ENCODE peak calls at places on chromosome 1, in ten cellular contexts. One of them, this sample, is unnamed.

GRCh38 chr1:42439940-42440339 is 15.9 kb downstream of the ZMYND12 start:
- DNase-seq in Panc1: peak
- DNase-seq in GM12865: no peak
- DNase-seq in AG04449: no peak
- DNase-seq in HepG2: peak
- DNase-seq in dorsolateral prefrontal cortex: no peak
- DNase-seq in kidney epithelial cell: no peak
- DNase-seq in cardiac fibroblast: peak
- DNase-seq in stomach: no peak
- DNase-seq in brain microvascular endothelial cell: peak
- DNase-seq in this sample: peak

GRCh38 chr1:165109013-165109412 is 247.5 kb downstream of the LMX1A start:
- DNase-seq in Panc1: no peak
- DNase-seq in GM12865: no peak
- DNase-seq in AG04449: no peak
- DNase-seq in HepG2: no peak
- DNase-seq in dorsolateral prefrontal cortex: no peak
- DNase-seq in kidney epithelial cell: no peak
- DNase-seq in cardiac fibroblast: no peak
- DNase-seq in stomach: no peak
- DNase-seq in brain microvascular endothelial cell: no peak
- DNase-seq in this sample: no peak

GRCh38 chr1:109763646-109764415 is at the start of gene EPS8L3:
- DNase-seq in Panc1: no peak
- DNase-seq in GM12865: no peak
- DNase-seq in AG04449: no peak
- DNase-seq in HepG2: peak
- DNase-seq in dorsolateral prefrontal cortex: peak
- DNase-seq in kidney epithelial cell: no peak
- DNase-seq in cardiac fibroblast: no peak
- DNase-seq in stomach: peak
- DNase-seq in brain microvascular endothelial cell: no peak
- DNase-seq in this sample: no peak

GRCh38 chr1:62732327-62732726 is 44.1 kb upstream of the DOCK7 start:
- DNase-seq in Panc1: no peak
- DNase-seq in GM12865: no peak
- DNase-seq in AG04449: no peak
- DNase-seq in HepG2: peak
- DNase-seq in dorsolateral prefrontal cortex: no peak
- DNase-seq in kidney epithelial cell: no peak
- DNase-seq in cardiac fibroblast: peak
- DNase-seq in stomach: no peak
- DNase-seq in brain microvascular endothelial cell: no peak
- DNase-seq in this sample: no peak

GRCh38 chr1:3577711-3578432 is 33.4 kb downstream of the MEGF6 start:
- DNase-seq in Panc1: no peak
- DNase-seq in GM12865: peak
- DNase-seq in AG04449: no peak
- DNase-seq in HepG2: no peak
- DNase-seq in dorsolateral prefrontal cortex: no peak
- DNase-seq in kidney epithelial cell: no peak
- DNase-seq in cardiac fibroblast: peak
- DNase-seq in stomach: no peak
- DNase-seq in brain microvascular endothelial cell: peak
- DNase-seq in this sample: peak

GRCh38 chr1:2290595-2291510 is 62.7 kb downstream of the SKI start:
- DNase-seq in Panc1: no peak
- DNase-seq in GM12865: peak
- DNase-seq in AG04449: peak
- DNase-seq in HepG2: no peak
- DNase-seq in dorsolateral prefrontal cortex: peak
- DNase-seq in kidney epithelial cell: peak
- DNase-seq in cardiac fibroblast: peak
- DNase-seq in stomach: peak
- DNase-seq in brain microvascular endothelial cell: peak
- DNase-seq in this sample: peak

GRCh38 chr1:237316352-237316751 is 274.4 kb downstream of the RYR2 start:
- DNase-seq in Panc1: no peak
- DNase-seq in GM12865: no peak
- DNase-seq in AG04449: no peak
- DNase-seq in HepG2: no peak
- DNase-seq in dorsolateral prefrontal cortex: no peak
- DNase-seq in kidney epithelial cell: no peak
- DNase-seq in cardiac fibroblast: no peak
- DNase-seq in stomach: no peak
- DNase-seq in brain microvascular endothelial cell: no peak
- DNase-seq in this sample: no peak

GRCh38 chr1:227541796-227542152 is 21.6 kb upstream of the ZNF678 start:
- DNase-seq in Panc1: no peak
- DNase-seq in GM12865: no peak
- DNase-seq in AG04449: no peak
- DNase-seq in HepG2: no peak
- DNase-seq in dorsolateral prefrontal cortex: no peak
- DNase-seq in kidney epithelial cell: no peak
- DNase-seq in cardiac fibroblast: peak
- DNase-seq in stomach: no peak
- DNase-seq in brain microvascular endothelial cell: no peak
- DNase-seq in this sample: no peak

GRCh38 chr1:91948501-91949355 is 473 bp upstream of the BRDT start:
- DNase-seq in Panc1: no peak
- DNase-seq in GM12865: no peak
- DNase-seq in AG04449: no peak
- DNase-seq in HepG2: no peak
- DNase-seq in dorsolateral prefrontal cortex: no peak
- DNase-seq in kidney epithelial cell: no peak
- DNase-seq in cardiac fibroblast: no peak
- DNase-seq in stomach: no peak
- DNase-seq in brain microvascular endothelial cell: no peak
- DNase-seq in this sample: no peak

GRCh38 chr1:15703562-15703961 is 19.4 kb downstream of the PLEKHM2 start:
- DNase-seq in Panc1: no peak
- DNase-seq in GM12865: no peak
- DNase-seq in AG04449: peak
- DNase-seq in HepG2: no peak
- DNase-seq in dorsolateral prefrontal cortex: peak
- DNase-seq in kidney epithelial cell: peak
- DNase-seq in cardiac fibroblast: peak
- DNase-seq in stomach: peak
- DNase-seq in brain microvascular endothelial cell: peak
- DNase-seq in this sample: peak

GRCh38 chr1:17886361-17886760 is 131.2 kb downstream of the ACTL8 start:
- DNase-seq in Panc1: no peak
- DNase-seq in GM12865: no peak
- DNase-seq in AG04449: no peak
- DNase-seq in HepG2: no peak
- DNase-seq in dorsolateral prefrontal cortex: no peak
- DNase-seq in kidney epithelial cell: no peak
- DNase-seq in cardiac fibroblast: no peak
- DNase-seq in stomach: no peak
- DNase-seq in brain microvascular endothelial cell: no peak
- DNase-seq in this sample: no peak

GRCh38 chr1:72892461-72892860 is 610.1 kb upstream of the NEGR1 start:
- DNase-seq in Panc1: no peak
- DNase-seq in GM12865: no peak
- DNase-seq in AG04449: no peak
- DNase-seq in HepG2: no peak
- DNase-seq in dorsolateral prefrontal cortex: no peak
- DNase-seq in kidney epithelial cell: no peak
- DNase-seq in cardiac fibroblast: no peak
- DNase-seq in stomach: no peak
- DNase-seq in brain microvascular endothelial cell: no peak
- DNase-seq in this sample: no peak

GRCh38 chr1:8276173-8276914 is 41.6 kb upstream of the SLC45A1 start:
- DNase-seq in Panc1: no peak
- DNase-seq in GM12865: peak
- DNase-seq in AG04449: no peak
- DNase-seq in HepG2: no peak
- DNase-seq in dorsolateral prefrontal cortex: no peak
- DNase-seq in kidney epithelial cell: no peak
- DNase-seq in cardiac fibroblast: no peak
- DNase-seq in stomach: no peak
- DNase-seq in brain microvascular endothelial cell: no peak
- DNase-seq in this sample: no peak
- H3K4me3 ChIP-seq in Panc1: no peak
- H3K4me3 ChIP-seq in GM12865: no peak
- H3K4me3 ChIP-seq in AG04449: no peak
- H3K4me3 ChIP-seq in HepG2: no peak
- H3K4me3 ChIP-seq in dorsolateral prefrontal cortex: no peak
- H3K4me3 ChIP-seq in kidney epithelial cell: no peak
- H3K4me3 ChIP-seq in cardiac fibroblast: no peak
- H3K4me3 ChIP-seq in stomach: no peak
- H3K4me3 ChIP-seq in brain microvascular endothelial cell: no peak
- H3K4me3 ChIP-seq in this sample: no peak

GRCh38 chr1:232380556-232380955 is 249.4 kb downstream of the SIPA1L2 start:
- DNase-seq in Panc1: no peak
- DNase-seq in GM12865: no peak
- DNase-seq in AG04449: no peak
- DNase-seq in HepG2: no peak
- DNase-seq in dorsolateral prefrontal cortex: no peak
- DNase-seq in kidney epithelial cell: no peak
- DNase-seq in cardiac fibroblast: no peak
- DNase-seq in stomach: no peak
- DNase-seq in brain microvascular endothelial cell: no peak
- DNase-seq in this sample: no peak

GRCh38 chr1:232380131-232380530 is 249.8 kb downstream of the SIPA1L2 start:
- DNase-seq in Panc1: no peak
- DNase-seq in GM12865: no peak
- DNase-seq in AG04449: no peak
- DNase-seq in HepG2: no peak
- DNase-seq in dorsolateral prefrontal cortex: no peak
- DNase-seq in kidney epithelial cell: no peak
- DNase-seq in cardiac fibroblast: no peak
- DNase-seq in stomach: no peak
- DNase-seq in brain microvascular endothelial cell: no peak
- DNase-seq in this sample: no peak

GRCh38 chr1:232376632-232377493 is 253.1 kb downstream of the SIPA1L2 start:
- DNase-seq in Panc1: no peak
- DNase-seq in GM12865: no peak
- DNase-seq in AG04449: no peak
- DNase-seq in HepG2: no peak
- DNase-seq in dorsolateral prefrontal cortex: no peak
- DNase-seq in kidney epithelial cell: no peak
- DNase-seq in cardiac fibroblast: no peak
- DNase-seq in stomach: no peak
- DNase-seq in brain microvascular endothelial cell: no peak
- DNase-seq in this sample: no peak

GRCh38 chr1:232377494-232377770 is 252.5 kb downstream of the SIPA1L2 start:
- DNase-seq in Panc1: no peak
- DNase-seq in GM12865: no peak
- DNase-seq in AG04449: no peak
- DNase-seq in HepG2: peak
- DNase-seq in dorsolateral prefrontal cortex: no peak
- DNase-seq in kidney epithelial cell: no peak
- DNase-seq in cardiac fibroblast: peak
- DNase-seq in stomach: no peak
- DNase-seq in brain microvascular endothelial cell: peak
- DNase-seq in this sample: peak

DNA sequence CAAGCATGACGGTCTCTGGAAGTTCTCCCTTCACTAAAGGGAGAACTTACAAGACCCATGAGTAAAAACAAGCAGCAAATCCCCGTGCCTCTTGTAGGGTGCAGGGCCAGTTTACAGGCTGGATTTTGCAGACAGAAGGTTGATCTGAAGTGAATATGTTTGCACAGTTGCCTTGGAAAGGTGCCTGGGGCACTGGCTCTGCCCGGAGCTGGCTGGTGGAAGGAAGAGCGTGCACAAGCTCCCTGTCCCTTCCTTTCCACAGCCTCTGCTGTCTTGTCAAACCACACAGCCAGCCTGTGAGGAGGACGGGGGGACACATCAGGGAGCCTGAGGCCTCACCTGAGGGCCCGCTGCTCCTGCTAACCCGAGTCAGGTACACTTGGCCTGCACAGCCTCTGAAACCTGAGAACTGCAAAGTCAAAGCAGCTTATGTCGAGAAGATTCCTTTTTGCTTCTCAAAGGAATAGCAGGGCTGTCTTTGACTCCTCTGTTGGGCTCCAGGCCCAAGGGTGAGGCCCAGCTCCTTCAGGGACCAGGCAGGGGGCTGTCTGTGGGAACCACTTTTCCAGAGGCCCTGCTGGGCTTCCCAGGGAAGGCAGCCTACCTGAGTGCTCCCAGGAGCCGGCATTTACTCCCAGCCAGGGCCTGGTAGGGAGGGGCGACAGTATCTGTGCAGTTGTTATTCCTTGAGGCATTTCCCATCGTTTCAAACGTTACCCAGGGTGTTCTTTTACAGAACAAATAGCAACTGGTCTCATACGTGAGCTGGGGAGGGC is 251.5 kb downstream of the SIPA1L2 start:
- DNase-seq in Panc1: no peak
- DNase-seq in GM12865: no peak
- DNase-seq in AG04449: no peak
- DNase-seq in HepG2: no peak
- DNase-seq in dorsolateral prefrontal cortex: no peak
- DNase-seq in kidney epithelial cell: no peak
- DNase-seq in cardiac fibroblast: no peak
- DNase-seq in stomach: peak
- DNase-seq in brain microvascular endothelial cell: no peak
- DNase-seq in this sample: no peak
- TF ChIP-seq CTCF in Panc1: no peak
- TF ChIP-seq CTCF in GM12865: no peak
- TF ChIP-seq CTCF in AG04449: no peak
- TF ChIP-seq CTCF in HepG2: no peak
- TF ChIP-seq CTCF in dorsolateral prefrontal cortex: no peak
- TF ChIP-seq CTCF in kidney epithelial cell: no peak
- TF ChIP-seq CTCF in cardiac fibroblast: no peak
- TF ChIP-seq CTCF in stomach: no peak
- TF ChIP-seq CTCF in brain microvascular endothelial cell: no peak
- TF ChIP-seq CTCF in this sample: no peak

DNA sequence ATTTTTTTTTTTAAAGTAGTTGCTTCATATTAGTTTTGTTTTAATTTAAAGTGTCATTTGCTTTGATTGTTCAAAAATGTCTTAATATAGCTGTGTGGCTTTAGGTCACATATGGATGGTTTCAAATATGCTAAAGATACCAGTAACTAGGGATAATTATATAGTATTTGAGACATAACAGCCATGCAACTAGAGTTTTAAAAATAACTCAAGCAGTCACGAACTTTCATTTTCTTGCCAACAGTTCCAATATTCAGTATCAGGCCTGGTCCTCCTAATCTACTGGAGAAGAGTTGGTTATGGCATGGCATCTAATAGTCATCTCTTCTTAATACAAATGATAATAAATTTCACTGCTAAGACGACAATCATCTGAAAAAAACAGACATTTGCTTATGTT is 24.0 kb upstream of the A3GALT2 start:
- DNase-seq in Panc1: no peak
- DNase-seq in GM12865: no peak
- DNase-seq in AG04449: no peak
- DNase-seq in HepG2: no peak
- DNase-seq in dorsolateral prefrontal cortex: no peak
- DNase-seq in kidney epithelial cell: no peak
- DNase-seq in cardiac fibroblast: no peak
- DNase-seq in stomach: no peak
- DNase-seq in brain microvascular endothelial cell: no peak
- DNase-seq in this sample: no peak
- H3K4me3 ChIP-seq in Panc1: no peak
- H3K4me3 ChIP-seq in GM12865: no peak
- H3K4me3 ChIP-seq in AG04449: no peak
- H3K4me3 ChIP-seq in HepG2: no peak
- H3K4me3 ChIP-seq in dorsolateral prefrontal cortex: peak
- H3K4me3 ChIP-seq in kidney epithelial cell: no peak
- H3K4me3 ChIP-seq in cardiac fibroblast: peak
- H3K4me3 ChIP-seq in stomach: no peak
- H3K4me3 ChIP-seq in brain microvascular endothelial cell: peak
- H3K4me3 ChIP-seq in this sample: no peak

GRCh38 chr1:245503548-245503947 is 348.8 kb downstream of the KIF26B start:
- DNase-seq in Panc1: no peak
- DNase-seq in GM12865: no peak
- DNase-seq in AG04449: no peak
- DNase-seq in HepG2: no peak
- DNase-seq in dorsolateral prefrontal cortex: no peak
- DNase-seq in kidney epithelial cell: no peak
- DNase-seq in cardiac fibroblast: no peak
- DNase-seq in stomach: no peak
- DNase-seq in brain microvascular endothelial cell: no peak
- DNase-seq in this sample: no peak
- TF ChIP-seq CTCF in Panc1: no peak
- TF ChIP-seq CTCF in GM12865: no peak
- TF ChIP-seq CTCF in AG04449: no peak
- TF ChIP-seq CTCF in HepG2: no peak
- TF ChIP-seq CTCF in dorsolateral prefrontal cortex: no peak
- TF ChIP-seq CTCF in kidney epithelial cell: no peak
- TF ChIP-seq CTCF in cardiac fibroblast: no peak
- TF ChIP-seq CTCF in stomach: no peak
- TF ChIP-seq CTCF in brain microvascular endothelial cell: peak
- TF ChIP-seq CTCF in this sample: no peak

This sample was measured in astrocyte of the cerebellum.